ENCODE peak calls at places on chromosomes 13 and 19, in four cellular contexts. One of them, this sample, is unnamed.
A peak's percentile ranks its signal among the peaks of the same experiment; 100 is the strongest.

GRCh38 chr13:21530656-21531055 is 71.6 kb upstream of the ZDHHC20 start:
- DNase-seq in CD8-positive, alpha-beta T cell: no peak
- DNase-seq in iPS DF 6.9: no peak
- DNase-seq in aorta: no peak
- DNase-seq in this sample: no peak

GRCh38 chr13:90205081-90205480 is 1142.4 kb upstream of the MIR17HG start:
- DNase-seq in iPS DF 6.9: no peak
- DNase-seq in CD8-positive, alpha-beta T cell: no peak
- DNase-seq in aorta: no peak
- DNase-seq in this sample: no peak

GRCh38 chr19:42121666-42122069 is 10.6 kb downstream of the POU2F2 start:
- DNase-seq in aorta: no peak
- DNase-seq in CD8-positive, alpha-beta T cell: peak; percentile 84
- DNase-seq in iPS DF 6.9: no peak
- DNase-seq in this sample: peak; percentile 74

GRCh38 chr13:99467764-99468163 is 33.5 kb upstream of the TM9SF2 start:
- DNase-seq in CD8-positive, alpha-beta T cell: no peak
- DNase-seq in iPS DF 6.9: no peak
- DNase-seq in aorta: no peak
- DNase-seq in this sample: no peak

GRCh38 chr19:5967994-5968430 is 9.9 kb downstream of the RANBP3 start:
- DNase-seq in aorta: no peak
- DNase-seq in iPS DF 6.9: peak; percentile 61
- DNase-seq in CD8-positive, alpha-beta T cell: peak; percentile 68
- DNase-seq in this sample: peak; percentile 52

GRCh38 chr13:24212674-24213073 is 52.2 kb downstream of the SPATA13 start:
- DNase-seq in CD8-positive, alpha-beta T cell: no peak
- DNase-seq in aorta: no peak
- DNase-seq in iPS DF 6.9: no peak
- DNase-seq in this sample: no peak

GRCh38 chr19:40503300-40503699 is 36.5 kb downstream of the SPTBN4 start:
- DNase-seq in iPS DF 6.9: no peak
- DNase-seq in CD8-positive, alpha-beta T cell: no peak
- DNase-seq in aorta: no peak
- DNase-seq in this sample: no peak

GRCh38 chr13:114135731-114136171 is 3.3 kb upstream of the RASA3 start:
- DNase-seq in iPS DF 6.9: no peak
- DNase-seq in aorta: peak; percentile 67
- DNase-seq in CD8-positive, alpha-beta T cell: no peak
- DNase-seq in this sample: no peak

GRCh38 chr13:108342369-108343289 is 73.1 kb downstream of the TNFSF13B start:
- DNase-seq in CD8-positive, alpha-beta T cell: no peak
- DNase-seq in iPS DF 6.9: no peak
- DNase-seq in aorta: no peak
- DNase-seq in this sample: no peak